ENCODE peak calls at places on chromosomes 4 and X, in ten cellular contexts. S is fibroblast of the aortic adventitia; Z is fibroblast of lung; I is BJ; Q is CD8-positive, alpha-beta T cell; W is mucosa of descending colon; R is left ventricle myocardium inferior; D is AG09309; K is foreskin fibroblast; L is tibial artery. M is an unnamed sample.

GRCh38 chr4:141432000-141432712 is 204.2 kb upstream of the IL15 start:
- DNase-seq in D (no peak), I (no peak), K (no peak), S (peak; percentile 34), L (no peak), Q (no peak), Z (peak; percentile 22), R (no peak), W (no peak), M (no peak)

GRCh38 chr4:105710678-105711077 is 2.1 kb downstream of the GSTCD start:
- DNase-seq in S (peak; percentile 20), Z (peak; percentile 17), Q (no peak), K (no peak), R (no peak), W (no peak), I (no peak), L (no peak), D (no peak), M (no peak)

GRCh38 chrX:149392896-149393295 is 112.2 kb downstream of the IDS start:
- DNase-seq in I (no peak), Q (no peak), W (no peak), K (no peak), D (no peak), R (no peak), L (no peak), S (no peak), Z (no peak), M (no peak)

GRCh38 chr4:4560136-4560535 is 18.3 kb upstream of the STX18 start:
- DNase-seq in D (no peak), S (no peak), L (no peak), I (no peak), K (no peak), W (no peak), Z (no peak), R (no peak), Q (no peak), M (no peak)

GRCh38 chrX:68935362-68935761 is 106.5 kb downstream of the EFNB1 start:
- DNase-seq in S (no peak), Z (no peak), L (no peak), W (no peak), K (no peak), D (no peak), R (no peak), Q (no peak), I (no peak), M (no peak)

GRCh38 chrX:17376381-17377046 is 1.5 kb downstream of the NHS start:
- DNase-seq in I (no peak), S (peak; percentile 9), K (no peak), L (peak; percentile 68), Z (no peak), D (no peak), W (peak; percentile 50), Q (no peak), R (no peak), M (no peak)

GRCh38 chr4:67714248-67714583 is 13.3 kb upstream of the UBA6 start:
- DNase-seq in K (no peak), D (no peak), Q (no peak), S (no peak), I (no peak), W (no peak), Z (no peak), L (no peak), R (no peak), M (no peak)

GRCh38 chrX:68072016-68072415 is 361.3 kb downstream of the OPHN1 start:
- DNase-seq in I (no peak), K (no peak), L (no peak), Q (no peak), D (no peak), R (no peak), S (peak; percentile 2), W (no peak), Z (peak; percentile 17), M (no peak)

GRCh38 chrX:7139202-7140081 is 8.1 kb upstream of the STS start:
- DNase-seq in L (no peak), S (peak; percentile 61), D (no peak), W (no peak), I (peak; percentile 51), Z (peak; percentile 76), Q (no peak), R (no peak), K (peak; percentile 86), M (peak; percentile 45)

GRCh38 chrX:9807355-9808182 is 21.3 kb downstream of the SHROOM2 start:
- DNase-seq in Q (no peak), L (no peak), D (no peak), I (no peak), W (no peak), K (no peak), Z (no peak), S (no peak), R (no peak), M (no peak)

GRCh38 chrX:30085571-30085970 is 129.8 kb upstream of the MAGEB2 start:
- DNase-seq in Q (no peak), I (no peak), W (no peak), L (no peak), R (no peak), D (no peak), S (no peak), K (no peak), Z (no peak), M (no peak)

GRCh38 chr4:110460074-110460761 is 15.7 kb upstream of the ENPEP start:
- DNase-seq in R (no peak), L (no peak), K (no peak), D (no peak), Z (no peak), W (no peak), I (no peak), Q (no peak), S (no peak), M (no peak)

GRCh38 chr4:73917081-73917501 is 47.9 kb downstream of the CXCL1 start:
- DNase-seq in K (peak; percentile 87), Q (no peak), R (no peak), Z (peak; percentile 97), D (peak; percentile 89), L (no peak), W (no peak), S (peak; percentile 97), I (peak; percentile 94), M (peak; percentile 86)

GRCh38 chrX:133415276-133416105 is at the start of gene GPC4:
- DNase-seq in R (peak; percentile 65), Z (peak; percentile 54), I (no peak), W (peak; percentile 78), S (peak; percentile 12), D (no peak), Q (no peak), K (no peak), L (peak; percentile 85), M (no peak)

GRCh38 chrX:20313889-20314288 is 47.2 kb upstream of the RPS6KA3 start:
- DNase-seq in Q (no peak), D (no peak), I (no peak), L (no peak), W (no peak), R (no peak), Z (no peak), K (no peak), S (no peak), M (no peak)

GRCh38 chr4:129261584-129261983 is 165.6 kb downstream of the C4orf33 start:
- DNase-seq in Z (no peak), R (no peak), S (no peak), K (no peak), I (no peak), W (no peak), D (no peak), L (no peak), Q (no peak), M (no peak)

DNA sequence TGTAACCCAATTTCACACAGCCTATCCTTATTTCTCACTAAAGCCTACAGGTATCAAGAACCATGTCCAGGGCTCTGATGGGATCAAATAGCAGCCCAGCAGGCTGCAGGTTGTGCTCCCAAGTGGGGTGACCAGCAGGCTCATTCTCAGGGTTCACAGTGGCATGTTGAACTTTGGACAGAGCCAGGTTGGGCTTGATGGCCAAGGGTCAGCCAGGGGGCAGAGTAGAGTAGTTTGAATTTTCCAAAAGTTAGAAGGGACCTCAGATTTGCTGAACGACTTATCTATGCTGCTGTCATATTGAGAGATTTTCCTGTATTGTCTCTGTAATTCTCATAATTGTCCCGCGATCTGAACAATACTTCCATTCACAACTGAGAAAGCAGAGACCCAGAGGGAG is 310.8 kb upstream of the BOD1L1 start:
- DNase-seq in I (no peak), D (no peak), W (no peak), K (no peak), Z (no peak), R (no peak), L (no peak), Q (no peak), S (no peak), M (no peak)
- TF ChIP-seq CTCF in I (no peak), D (no peak), W (no peak), K (no peak), Z (no peak), R (no peak), L (no peak), Q (no peak), S (no peak), M (no peak)

DNA sequence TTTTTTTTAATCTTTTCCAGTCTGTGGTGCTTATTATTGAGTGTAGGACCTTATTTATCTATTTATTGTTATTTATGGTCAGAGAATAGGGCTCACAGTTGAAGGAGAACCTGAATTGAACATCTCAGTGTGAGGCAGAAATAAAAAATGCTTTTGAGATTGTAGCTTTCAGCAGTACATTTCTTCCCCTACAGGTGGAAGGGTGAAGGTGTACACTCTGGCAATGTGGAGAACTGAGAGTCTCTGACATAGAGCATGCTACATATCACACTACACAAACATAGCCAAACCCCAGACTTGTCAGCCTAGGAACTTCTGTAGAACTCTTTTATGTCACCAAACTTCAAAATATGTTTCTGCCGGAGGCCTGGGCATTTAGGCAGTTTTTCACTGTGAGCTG is 140.2 kb downstream of the STIM2 start:
- DNase-seq in Z (no peak), K (no peak), I (no peak), R (no peak), L (no peak), Q (no peak), S (no peak), D (no peak), W (no peak), M (no peak)
- H3K4me3 ChIP-seq in Z (no peak overlapping the region), K (no peak overlapping the region), I (no peak overlapping the region), R (no peak overlapping the region), L (no peak overlapping the region), Q (no peak overlapping the region), S (no peak overlapping the region), D (no peak overlapping the region), W (no peak overlapping the region), M (no peak overlapping the region)

GRCh38 chr4:153541426-153542096 is 75.4 kb downstream of the TMEM131L start:
- DNase-seq in D (peak; percentile 91), Z (peak; percentile 87), Q (no peak), W (no peak), L (no peak), I (peak; percentile 52), R (no peak), K (peak; percentile 81), S (peak; percentile 88), M (peak; percentile 78)
- TF ChIP-seq CTCF in D (peak; percentile 43), Z (peak; percentile 15), Q (no peak), W (no peak), L (no peak), I (no peak), R (no peak), K (peak; percentile 3), S (no peak), M (peak; percentile 39)

GRCh38 chr4:75727073-75727472 is 2.7 kb downstream of the USO1 start:
- DNase-seq in L (no peak), D (no peak), K (no peak), S (no peak), I (no peak), W (no peak), Q (no peak), Z (peak; percentile 59), R (no peak), M (no peak)
- H3K4me3 ChIP-seq in L (peak overlapping the region; percentile 93), D (peak overlapping the region; percentile 1), K (peak overlapping the region; percentile 71), S (peak overlapping the region; percentile 96), I (no peak overlapping the region), W (no peak overlapping the region), Q (no peak overlapping the region), Z (peak overlapping the region; percentile 96), R (peak overlapping the region; percentile 92), M (peak overlapping the region; percentile 99)

GRCh38 chr4:152099555-152099954 is 338.7 kb upstream of the GATB start:
- DNase-seq in Z (no peak), R (no peak), Q (no peak), K (no peak), I (no peak), D (no peak), W (no peak), L (no peak), S (no peak), M (no peak)
- TF ChIP-seq CTCF in Z (no peak), R (peak; percentile 16), Q (peak; percentile 31), K (no peak), I (no peak), D (peak; percentile 24), W (no peak), L (no peak), S (no peak), M (no peak)

M was measured in AG04450.